ENCODE peak calls at places on chromosomes 6 and 20, in seven cellular contexts. P is neural progenitor cell, H is spleen, J is HCT116, Z is mammary epithelial cell, W is right lobe of liver, E is iPS DF 6.9. G is an unnamed sample.

GRCh38 chr6:106513813-106514212 is 115.5 kb downstream of the RTN4IP1 start:
- DNase-seq in P (no peak), J (no peak), H (no peak), W (no peak), Z (peak; percentile 41), E (no peak), G (no peak)

GRCh38 chr6:167056370-167056769 is 57.2 kb downstream of the CEP43 start:
- DNase-seq in P (no peak), Z (peak; percentile 33), W (no peak), E (no peak), J (no peak), H (no peak), G (no peak)

GRCh38 chr20:63935447-63935846 is 20.8 kb downstream of the UCKL1 start:
- DNase-seq in W (no peak), Z (no peak), H (no peak), E (no peak), J (no peak), P (no peak), G (no peak)

GRCh38 chr6:23591761-23592160 is 534.3 kb upstream of the NRSN1 start:
- DNase-seq in H (no peak), E (peak; percentile 1), J (no peak), W (no peak), Z (no peak), P (no peak), G (no peak)

GRCh38 chr6:158867381-158868121 is 48.4 kb upstream of the EZR start:
- DNase-seq in H (no peak), P (no peak), J (peak; percentile 85), E (no peak), W (no peak), Z (peak; percentile 75), G (no peak)

GRCh38 chr6:16168858-16169257 is 40.0 kb downstream of the MYLIP start:
- DNase-seq in J (peak; percentile 10), Z (no peak), E (peak; percentile 20), W (no peak), P (peak; percentile 59), H (no peak), G (peak; percentile 40)

GRCh38 chr6:156883497-156884252 is 106.5 kb downstream of the ARID1B start:
- DNase-seq in E (no peak), H (no peak), Z (peak; percentile 26), W (no peak), P (no peak), J (no peak), G (no peak)

GRCh38 chr6:168515376-168515775 is 74.4 kb downstream of the SMOC2 start:
- DNase-seq in P (peak; percentile 21), E (no peak), Z (no peak), J (no peak), H (no peak), W (no peak), G (no peak)

GRCh38 chr6:113488812-113489685 is 368.1 kb upstream of the MARCKS start:
- DNase-seq in P (peak; percentile 32), W (no peak), Z (no peak), H (no peak), J (no peak), E (peak; percentile 7), G (no peak)

GRCh38 chr6:161548713-161549112 is 274.9 kb upstream of the AGPAT4 start:
- DNase-seq in H (no peak), E (no peak), J (no peak), W (no peak), Z (no peak), P (no peak), G (no peak)

GRCh38 chr20:57397693-57398108 is 6.5 kb downstream of the RBM38 start:
- DNase-seq in W (peak; percentile 25), P (no peak), E (no peak), J (no peak), Z (no peak), H (peak; percentile 93), G (no peak)

GRCh38 chr20:37414133-37414532 is 68.2 kb downstream of the SRC start:
- DNase-seq in J (no peak), Z (no peak), E (no peak), P (peak; percentile 57), H (no peak), W (no peak), G (no peak)

GRCh38 chr6:108091288-108091687 is 16.7 kb upstream of the OSTM1 start:
- DNase-seq in W (no peak), P (no peak), J (no peak), H (no peak), Z (no peak), E (no peak), G (no peak)
- H3K27me3 ChIP-seq in W (no peaks in the 10 kb centered on the region), P (no peaks in the 10 kb centered on the region), J (no peaks in the 10 kb centered on the region), H (no peaks in the 10 kb centered on the region), Z (no peaks in the 10 kb centered on the region), E (no peaks in the 10 kb centered on the region), G (no peaks in the 10 kb centered on the region)

GRCh38 chr6:34657037-34657306 is 39.6 kb downstream of the ILRUN start:
- DNase-seq in Z (no peak), H (no peak), P (no peak), W (no peak), J (no peak), E (no peak), G (no peak)

GRCh38 chr6:34658605-34659218 is 37.9 kb downstream of the ILRUN start:
- DNase-seq in Z (no peak), E (no peak), W (no peak), J (no peak), H (no peak), P (no peak), G (no peak)

GRCh38 chr6:34656378-34657036 is 40.1 kb downstream of the ILRUN start:
- DNase-seq in J (no peak), E (no peak), Z (peak; percentile 30), P (no peak), W (no peak), H (no peak), G (peak; percentile 54)

GRCh38 chr6:34654061-34654460 is 42.5 kb downstream of the ILRUN start:
- DNase-seq in P (no peak), Z (no peak), J (no peak), H (no peak), W (no peak), E (no peak), G (no peak)

GRCh38 chr6:34657307-34657978 is 39.1 kb downstream of the ILRUN start:
- DNase-seq in J (no peak), E (no peak), H (no peak), Z (peak; percentile 73), P (no peak), W (no peak), G (no peak)
- H3K4me1 ChIP-seq in J (peaks cover 49% of the 10 kb centered on the region), E (no peaks in the 10 kb centered on the region), H (peaks cover 82% of the 10 kb centered on the region), Z (peaks cover 12% of the 10 kb centered on the region), P (no peaks in the 10 kb centered on the region), W (no peaks in the 10 kb centered on the region), G (peaks cover 5% of the 10 kb centered on the region)

DNA sequence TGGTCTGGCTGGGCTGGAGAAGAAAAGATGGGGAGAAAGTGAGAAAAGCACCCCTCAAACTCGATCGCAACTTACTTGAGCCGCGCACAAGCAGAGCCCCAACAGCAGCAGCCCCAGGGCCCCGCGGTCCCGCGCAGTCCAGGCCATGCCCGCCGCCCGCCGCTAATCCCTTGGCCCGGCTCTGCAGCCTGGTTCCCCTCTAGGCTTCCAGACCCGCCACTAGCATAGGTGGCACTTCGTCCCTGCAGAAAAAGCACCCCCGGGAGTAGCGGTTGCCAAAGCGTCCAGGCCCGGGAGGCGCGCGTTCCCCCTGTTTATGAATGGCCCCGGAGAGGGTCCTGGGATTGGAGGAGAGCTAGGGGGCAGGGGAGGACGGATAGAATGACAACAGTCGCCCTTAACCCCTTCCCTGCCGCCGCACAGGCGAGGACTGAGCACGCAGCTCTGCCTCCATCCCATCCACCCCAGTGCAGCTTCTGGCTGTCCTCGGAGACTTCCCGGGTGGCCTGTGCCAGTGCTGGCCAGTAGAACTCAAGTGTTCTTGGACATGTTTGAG is 19.9 kb downstream of the COL9A1 start:
- DNase-seq in E (peak; percentile 43), P (peak; percentile 80), H (peak; percentile 62), J (no peak), W (no peak), Z (no peak), G (no peak)
- H3K27me3 ChIP-seq in E (peaks cover 15% of the 10 kb centered on the region), P (peaks cover 71% of the 10 kb centered on the region), H (peaks cover 30% of the 10 kb centered on the region), J (peaks cover 48% of the 10 kb centered on the region), W (peaks cover 5% of the 10 kb centered on the region), Z (peaks cover 31% of the 10 kb centered on the region), G (peaks cover 66% of the 10 kb centered on the region)

GRCh38 chr6:292506-293184 is 358 bp downstream of the DUSP22 start:
- DNase-seq in P (peak; percentile 72), H (peak; percentile 98), J (no peak), E (no peak), W (peak; percentile 85), Z (no peak), G (no peak)

GRCh38 chr6:290111-290932 is 2.0 kb upstream of the DUSP22 start:
- DNase-seq in P (no peak), Z (no peak), W (no peak), J (no peak), H (peak; percentile 66), E (no peak), G (no peak)

GRCh38 chr6:291697-292505 is at the start of gene DUSP22:
- DNase-seq in W (peak; percentile 94), Z (peak; percentile 91), E (no peak), P (peak; percentile 93), J (peak; percentile 45), H (peak; percentile 97), G (peak; percentile 84)

GRCh38 chr6:293185-294174 is 1.2 kb downstream of the DUSP22 start:
- DNase-seq in H (peak; percentile 88), P (peak; percentile 53), Z (peak; percentile 39), W (no peak), E (no peak), J (no peak), G (no peak)

GRCh38 chr6:291148-291696 is 1.1 kb upstream of the DUSP22 start:
- DNase-seq in E (no peak), W (no peak), P (no peak), J (no peak), Z (peak; percentile 30), H (peak; percentile 74), G (no peak)
- H3K4me1 ChIP-seq in E (peaks cover 2% of the 10 kb centered on the region), W (peaks cover 2% of the 10 kb centered on the region), P (peaks cover 9% of the 10 kb centered on the region), J (peaks cover 17% of the 10 kb centered on the region), Z (peaks cover 17% of the 10 kb centered on the region), H (peaks cover 88% of the 10 kb centered on the region), G (no peaks in the 10 kb centered on the region)